ENCODE peak calls at places on chromosomes 6 and 20, in eight cellular contexts. B is GM12878, U is HL-60, E is MM.1S, A is AG04450, N is cardiac muscle cell, L is GM23248, Q is mesendoderm. O is an unnamed sample.

GRCh38 chr20:50670126-50670862 is 21.0 kb downstream of the RIPOR3 start:
- DNase-seq in B (no peak), U (no peak), E (no peak), A (no peak), N (no peak), L (no peak), Q (no peak), O (peak; percentile 91)

GRCh38 chr6:162941128-162941527 is 213.4 kb downstream of the PACRG start:
- DNase-seq in B (no peak), U (no peak), E (no peak), A (no peak), N (no peak), L (peak; percentile 25), Q (no peak), O (no peak)

GRCh38 chr6:38218235-38218634 is 398.7 kb downstream of the ZFAND3 start:
- DNase-seq in B (no peak), U (no peak), E (no peak), A (no peak), N (no peak), L (no peak), Q (no peak), O (no peak)

GRCh38 chr20:64102647-64103354 is 4.6 kb downstream of the NPBWR2 start:
- DNase-seq in B (no peak), U (no peak), E (no peak), A (no peak), N (no peak), L (no peak), Q (peak; percentile 57), O (no peak)

GRCh38 chr6:125913864-125914351 is 42.7 kb upstream of the HINT3 start:
- DNase-seq in B (no peak), U (no peak), E (no peak), A (peak; percentile 94), N (peak; percentile 90), L (peak; percentile 98), Q (no peak), O (peak; percentile 96)

GRCh38 chr6:84771732-84772131 is 7.3 kb upstream of the TBX18 start:
- DNase-seq in B (no peak), U (no peak), E (no peak), A (no peak), N (peak; percentile 63), L (peak; percentile 34), Q (peak; percentile 26), O (no peak)

GRCh38 chr20:20021835-20022234 is 4.7 kb downstream of the NAA20 start:
- DNase-seq in B (no peak), U (no peak), E (no peak), A (no peak), N (no peak), L (no peak), Q (no peak), O (no peak)

GRCh38 chr20:51861726-51862466 is 59.6 kb upstream of the SALL4 start:
- DNase-seq in B (no peak), U (no peak), E (no peak), A (no peak), N (no peak), L (no peak), Q (peak; percentile 80), O (no peak)

GRCh38 chr20:56409521-56409920 is 2.5 kb upstream of the CASS4 start:
- DNase-seq in B (no peak), U (peak; percentile 78), E (no peak), A (peak; percentile 67), N (peak; percentile 98), L (peak; percentile 26), Q (no peak), O (no peak)

GRCh38 chr6:34953084-34954025 is 64.3 kb downstream of the ANKS1A start:
- DNase-seq in B (no peak), U (no peak), E (no peak), A (no peak), N (peak; percentile 53), L (peak; percentile 80), Q (peak; percentile 31), O (peak; percentile 12)

GRCh38 chr6:24584390-24584735 is 61.6 kb downstream of the KIAA0319 start:
- DNase-seq in B (no peak), U (no peak), E (no peak), A (no peak), N (no peak), L (no peak), Q (peak; percentile 18), O (no peak)

GRCh38 chr6:6366778-6367177 is 46.3 kb upstream of the F13A1 start:
- DNase-seq in B (no peak), U (no peak), E (no peak), A (no peak), N (no peak), L (no peak), Q (peak; percentile 14), O (no peak)

GRCh38 chr20:53161073-53161472 is 188.9 kb downstream of the TSHZ2 start:
- DNase-seq in B (no peak), U (no peak), E (no peak), A (no peak), N (no peak), L (no peak), Q (no peak), O (no peak)

GRCh38 chr6:125952764-125953501 is 3.6 kb upstream of the HINT3 start:
- DNase-seq in B (no peak), U (peak; percentile 50), E (peak; percentile 57), A (no peak), N (no peak), L (peak; percentile 69), Q (peak; percentile 59), O (no peak)

GRCh38 chr20:5133998-5134397 is 7.2 kb downstream of the CDS2 start:
- DNase-seq in B (no peak), U (no peak), E (no peak), A (no peak), N (no peak), L (no peak), Q (no peak), O (no peak)

GRCh38 chr6:135181333-135182119 is 418 bp downstream of the MYB start:
- DNase-seq in B (no peak), U (no peak), E (peak; percentile 9), A (no peak), N (peak; percentile 19), L (peak; percentile 31), Q (peak; percentile 35), O (no peak)

GRCh38 chr6:117907600-117908245 is 659 bp downstream of the SLC35F1 start:
- DNase-seq in B (no peak), U (no peak), E (peak; percentile 20), A (no peak), N (no peak), L (peak; percentile 12), Q (peak; percentile 54), O (no peak)

DNA sequence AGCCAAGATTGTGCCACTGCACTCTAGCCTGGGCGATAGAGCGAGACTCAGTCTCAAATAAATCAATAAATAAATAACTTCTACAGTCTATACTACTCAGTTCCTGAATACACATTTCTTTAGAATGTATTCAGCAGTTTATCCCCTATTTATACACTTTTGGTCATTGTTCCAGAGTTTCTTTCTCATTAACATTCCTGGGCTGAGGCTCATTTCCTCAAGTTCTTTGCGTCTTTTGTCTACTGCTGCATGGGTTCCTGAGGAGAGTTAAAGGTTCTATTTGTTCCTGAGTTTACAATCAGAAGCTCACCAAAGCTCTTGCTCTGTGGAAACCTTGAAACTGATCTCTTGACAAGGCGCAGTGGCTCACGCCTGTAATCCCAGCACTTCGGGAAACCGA is 37.7 kb upstream of the SASH1 start:
- DNase-seq in B (no peak), U (no peak), E (no peak), A (peak; percentile 43), N (peak; percentile 57), L (peak; percentile 90), Q (no peak), O (no peak)
- H3K27ac ChIP-seq in B (no peak overlapping the region), U (no peak overlapping the region), E (no peak overlapping the region), A (peak overlapping the region; percentile 68), N (no peak overlapping the region), L (peak overlapping the region; percentile 52), Q (no peak overlapping the region), O (peak overlapping the region; percentile 32)

GRCh38 chr6:52515219-52515960 is 61.5 kb downstream of the TRAM2 start:
- DNase-seq in B (no peak), U (no peak), E (no peak), A (no peak), N (no peak), L (peak; percentile 67), Q (peak; percentile 59), O (no peak)
- H3K27ac ChIP-seq in B (no peak overlapping the region), U (no peak overlapping the region), E (no peak overlapping the region), A (peak overlapping the region; percentile 89), N (no peak overlapping the region), L (peak overlapping the region; percentile 98), Q (peak overlapping the region; percentile 70), O (peak overlapping the region; percentile 71)

GRCh38 chr20:47571426-47571825 is 69.7 kb downstream of the NCOA3 start:
- DNase-seq in B (no peak), U (no peak), E (no peak), A (no peak), N (no peak), L (no peak), Q (no peak), O (no peak)

GRCh38 chr20:47572105-47572729 is 70.5 kb downstream of the NCOA3 start:
- DNase-seq in B (no peak), U (no peak), E (no peak), A (no peak), N (no peak), L (no peak), Q (no peak), O (no peak)

GRCh38 chr20:47568019-47568418 is 66.3 kb downstream of the NCOA3 start:
- DNase-seq in B (no peak), U (no peak), E (no peak), A (peak; percentile 81), N (peak; percentile 92), L (peak; percentile 73), Q (no peak), O (no peak)

GRCh38 chr20:47566269-47566668 is 64.6 kb downstream of the NCOA3 start:
- DNase-seq in B (no peak), U (no peak), E (no peak), A (no peak), N (no peak), L (no peak), Q (no peak), O (no peak)

DNA sequence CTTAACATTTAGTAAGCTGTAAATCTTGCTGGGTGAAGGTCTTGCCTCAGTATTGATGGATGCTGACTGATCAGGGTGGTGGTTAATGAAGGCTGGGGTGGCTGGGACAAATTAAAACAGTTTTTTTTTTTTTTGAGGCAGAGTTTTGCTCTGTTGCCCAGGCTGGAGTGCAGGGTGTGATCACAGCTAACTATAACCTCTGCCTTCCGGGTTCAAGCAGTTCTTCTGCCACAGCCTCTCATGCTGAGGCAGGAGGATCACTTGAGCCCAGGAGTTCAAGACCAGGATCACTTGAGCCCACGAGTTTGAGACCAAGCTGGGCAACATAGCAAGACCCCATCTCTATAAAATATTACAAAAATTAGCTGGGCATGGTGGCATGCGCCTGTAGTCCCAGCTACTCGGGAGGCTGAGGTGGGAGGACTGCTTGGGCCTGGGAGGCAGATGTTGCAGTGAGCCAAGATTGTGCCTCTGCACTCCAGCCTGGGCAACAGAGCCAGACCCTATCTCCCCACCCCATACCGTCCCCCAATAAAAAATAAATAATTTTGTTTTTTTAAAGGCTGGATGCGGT is 67.2 kb downstream of the NCOA3 start:
- DNase-seq in B (no peak), U (no peak), E (no peak), A (no peak), N (no peak), L (no peak), Q (no peak), O (no peak)
- H3K27ac ChIP-seq in B (no peak overlapping the region), U (no peak overlapping the region), E (no peak overlapping the region), A (peak overlapping the region; percentile 61), N (no peak overlapping the region), L (no peak overlapping the region), Q (no peak overlapping the region), O (no peak overlapping the region)

DNA sequence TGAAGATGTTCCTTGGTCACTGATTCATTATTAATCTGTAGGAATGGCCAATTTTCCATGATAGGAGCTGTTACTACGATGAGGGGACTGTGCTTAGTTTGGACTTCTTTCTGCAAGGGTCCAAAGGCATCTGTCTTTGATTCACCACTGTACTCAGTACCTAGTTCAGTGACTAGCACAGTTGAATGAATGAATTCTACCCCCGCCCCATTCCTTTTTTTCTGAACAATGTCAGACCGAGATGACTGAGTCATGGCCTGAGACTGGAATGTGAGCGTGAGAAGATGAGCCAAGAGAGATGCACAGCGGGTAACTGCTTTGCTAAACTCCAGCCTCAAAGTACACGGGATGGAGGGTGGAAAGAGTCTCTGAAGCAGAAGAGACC is 419 bp upstream of the SNHG17 start:
- DNase-seq in B (no peak), U (no peak), E (no peak), A (no peak), N (peak; percentile 68), L (peak; percentile 70), Q (peak; percentile 16), O (no peak)
- H3K27ac ChIP-seq in B (no peak overlapping the region), U (no peak overlapping the region), E (no peak overlapping the region), A (peak overlapping the region; percentile 47), N (no peak overlapping the region), L (peak overlapping the region; percentile 81), Q (no peak overlapping the region), O (peak overlapping the region; percentile 67)